ENCODE peak calls at places on chromosomes 6 and 20, in four cellular contexts. M is left lung, S is adrenal gland, K is WTC11. Z is an unnamed sample.

GRCh38 chr20:31568041-31568731 is 36.9 kb upstream of the ID1 start:
- DNase-seq in M (no peak), K (no peak), S (no peak), Z (no peak)

GRCh38 chr6:9502991-9503761 is 911.7 kb downstream of the TFAP2A start:
- DNase-seq in M (no peak), K (no peak), S (no peak), Z (no peak)

GRCh38 chr6:36874443-36875249 is at the start of gene PPIL1:
- DNase-seq in K (peak; percentile 74), M (peak; percentile 88), S (peak; percentile 88), Z (peak; percentile 91)

GRCh38 chr6:54988576-54988975 is 142.0 kb downstream of the FAM83B start:
- DNase-seq in S (no peak), M (no peak), K (no peak), Z (no peak)

GRCh38 chr6:116969211-116969863 is 92.3 kb downstream of the RFX6 start:
- DNase-seq in K (no peak), S (peak; percentile 44), M (no peak), Z (no peak)

GRCh38 chr20:7231303-7231702 is 463.8 kb downstream of the BMP2 start:
- DNase-seq in S (no peak), K (no peak), M (no peak), Z (no peak)

GRCh38 chr6:88370127-88370710 is 204.1 kb upstream of the CNR1 start:
- DNase-seq in M (no peak), K (no peak), S (no peak), Z (no peak)

GRCh38 chr6:1619666-1620503 is 10.2 kb downstream of the FOXC1 start:
- DNase-seq in K (peak; percentile 70), S (no peak), M (peak; percentile 84), Z (peak; percentile 72)

GRCh38 chr6:2259574-2259973 is 14.2 kb upstream of the GMDS start:
- DNase-seq in K (no peak), M (no peak), S (no peak), Z (no peak)

GRCh38 chr20:63055575-63056235 is 48.9 kb upstream of the BHLHE23 start:
- DNase-seq in S (no peak), K (peak; percentile 6), M (peak; percentile 74), Z (peak; percentile 51)

GRCh38 chr6:105259912-105260889 is 80.4 kb upstream of the POPDC3 start:
- DNase-seq in K (no peak), S (no peak), M (no peak), Z (no peak)

GRCh38 chr6:37212268-37212667 is 42.3 kb downstream of the PIM1 start:
- DNase-seq in M (no peak), S (no peak), K (no peak), Z (no peak)

GRCh38 chr6:111484655-111484974 is 1.6 kb upstream of the REV3L start:
- DNase-seq in K (no peak), M (no peak), S (no peak), Z (no peak)

GRCh38 chr6:12336121-12336971 is 46.2 kb downstream of the EDN1 start:
- DNase-seq in S (no peak), M (no peak), K (no peak), Z (no peak)

GRCh38 chr6:455006-455585 is 63.5 kb downstream of the IRF4 start:
- DNase-seq in M (no peak), K (no peak), S (no peak), Z (no peak)

GRCh38 chr20:53887973-53888372 is 182.4 kb downstream of the BCAS1 start:
- DNase-seq in K (no peak), S (no peak), M (no peak), Z (no peak)

GRCh38 chr20:13022401-13023170 is 13.8 kb downstream of the SPTLC3 start:
- DNase-seq in M (no peak), S (no peak), K (no peak), Z (no peak)

GRCh38 chr6:35605600-35605999 is 83.1 kb downstream of the FKBP5 start:
- DNase-seq in M (no peak), S (no peak), K (no peak), Z (no peak)

GRCh38 chr20:32600681-32601237 is 15.6 kb upstream of the NOL4L start:
- DNase-seq in K (no peak), S (no peak), M (no peak), Z (no peak)

GRCh38 chr6:2877057-2877882 is 25.8 kb downstream of the SERPINB9 start:
- DNase-seq in K (no peak), M (no peak), S (peak; percentile 30), Z (no peak)

GRCh38 chr20:52708137-52708536 is 264.0 kb upstream of the TSHZ2 start:
- DNase-seq in K (no peak), M (no peak), S (no peak), Z (no peak)

GRCh38 chr6:106143582-106144139 is 57.5 kb downstream of the PRDM1 start:
- DNase-seq in M (no peak), S (no peak), K (no peak), Z (no peak)

GRCh38 chr20:40771308-40771610 is 82.2 kb upstream of the MAFB start:
- DNase-seq in S (no peak), M (no peak), K (no peak), Z (no peak)

GRCh38 chr6:134421496-134421895 is 103.6 kb upstream of the SGK1 start:
- DNase-seq in M (no peak), K (no peak), S (no peak), Z (no peak)

GRCh38 chr20:8454137-8454712 is 322.2 kb downstream of the PLCB1 start:
- DNase-seq in K (no peak), S (peak; percentile 55), M (no peak), Z (no peak)

GRCh38 chr6:149884215-149884614 is 13.7 kb downstream of the RAET1E start:
- DNase-seq in K (peak; percentile 63), S (peak; percentile 64), M (no peak), Z (peak; percentile 83)

GRCh38 chr6:168640181-168640580 is 199.2 kb downstream of the SMOC2 start:
- DNase-seq in M (no peak), S (no peak), K (no peak), Z (no peak)

GRCh38 chr20:31368301-31368700 is at the start of gene DEFB118:
- DNase-seq in S (no peak), M (no peak), K (no peak), Z (no peak)

GRCh38 chr6:26553264-26553738 is 15.1 kb downstream of the HMGN4 start:
- DNase-seq in S (peak; percentile 67), K (peak; percentile 75), M (no peak), Z (peak; percentile 73)

GRCh38 chr20:35653430-35653734 is 11.3 kb downstream of the CPNE1 start:
- DNase-seq in S (no peak), M (no peak), K (no peak), Z (no peak)

DNA sequence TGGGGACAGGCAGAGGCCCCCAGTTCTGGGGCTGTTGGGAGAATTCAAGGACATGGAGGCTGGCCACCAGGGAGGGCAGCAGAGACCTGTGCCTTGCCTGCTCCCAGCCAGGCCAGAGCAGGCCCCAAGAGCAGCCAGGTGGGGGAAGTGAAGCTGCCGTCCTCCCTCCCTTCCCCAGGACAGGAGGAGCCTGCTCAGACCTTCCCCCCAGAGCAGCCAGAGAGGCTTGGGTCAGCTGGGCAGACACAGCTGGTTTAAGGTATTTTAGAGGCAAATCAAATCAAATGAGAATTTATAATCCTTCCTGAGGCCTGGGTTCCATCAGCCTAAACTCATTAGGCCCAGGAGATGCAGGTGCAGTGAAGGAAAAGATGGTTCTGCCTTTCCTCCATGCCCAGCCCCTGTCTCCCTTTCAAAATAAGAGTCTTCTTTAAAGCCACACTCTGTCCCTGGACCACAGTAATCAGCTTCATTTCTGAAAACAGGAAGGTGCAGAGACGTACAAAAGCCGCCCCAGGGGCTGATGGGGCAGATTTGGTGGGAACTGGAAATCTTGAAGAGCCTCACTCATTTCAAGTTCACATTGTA is 21.7 kb downstream of the BMP7 start:
- DNase-seq in K (peak; percentile 63), M (no peak), S (no peak), Z (no peak)
- TF ChIP-seq CTCF in K (no peak), M (no peak), S (no peak), Z (no peak)

GRCh38 chr20:61597996-61598395 is 345.9 kb downstream of the CDH4 start:
- DNase-seq in K (no peak), S (no peak), M (no peak), Z (no peak)

GRCh38 chr20:61600061-61600460 is 348.0 kb downstream of the CDH4 start:
- DNase-seq in M (no peak), K (no peak), S (no peak), Z (no peak)

GRCh38 chr20:61598586-61598985 is 346.5 kb downstream of the CDH4 start:
- DNase-seq in K (no peak), M (no peak), S (no peak), Z (no peak)

GRCh38 chr20:61601361-61601760 is 349.3 kb downstream of the CDH4 start:
- DNase-seq in S (no peak), M (no peak), K (no peak), Z (no peak)

DNA sequence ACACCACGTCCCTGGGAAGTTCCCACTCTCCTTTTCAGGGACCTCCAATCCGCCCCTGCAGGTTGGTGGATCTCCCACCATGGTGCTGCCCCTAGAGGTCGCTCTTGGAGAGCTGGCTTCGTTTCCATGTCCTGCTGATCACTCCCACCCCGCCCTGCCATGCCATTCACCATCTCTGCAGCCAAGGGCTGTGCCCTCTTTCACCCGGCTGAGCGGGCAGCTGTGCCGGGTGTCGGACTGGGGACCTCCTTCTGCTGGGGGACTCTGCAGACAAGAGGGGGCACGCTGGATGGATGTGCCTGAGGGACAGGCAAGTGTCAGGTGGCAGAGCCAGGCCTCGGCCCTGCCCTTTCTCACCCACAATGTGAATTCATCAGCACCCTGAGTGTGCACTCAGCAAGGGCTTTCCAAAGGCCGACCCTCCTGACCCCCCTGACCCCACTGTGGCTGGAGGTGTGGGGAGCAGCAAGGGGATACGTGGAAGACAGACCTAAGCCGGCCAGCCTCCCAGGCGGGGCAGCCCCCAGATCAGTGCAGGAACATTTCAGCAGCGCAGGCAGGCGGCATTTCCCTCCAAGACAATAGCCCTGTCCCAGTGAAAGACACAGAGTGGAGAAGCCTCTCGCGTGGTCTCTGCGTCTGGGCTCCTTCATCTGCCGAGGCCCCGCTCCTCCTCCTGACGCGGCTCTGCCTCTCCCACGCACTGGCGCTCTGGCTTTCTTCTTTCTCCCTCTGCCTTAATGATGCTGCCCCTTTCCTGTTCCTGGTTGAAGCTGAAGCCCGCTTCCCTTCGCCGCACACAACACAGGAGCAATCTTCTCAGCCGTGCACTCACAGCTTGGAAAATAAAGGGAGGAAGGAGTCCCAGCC is 347.2 kb downstream of the CDH4 start:
- DNase-seq in M (no peak), S (no peak), K (peak; percentile 69), Z (no peak)
- TF ChIP-seq CTCF in M (no peak), S (no peak), K (peak; percentile 58), Z (no peak)

GRCh38 chr6:7401103-7401502 is 11.5 kb downstream of the RIOK1 start:
- DNase-seq in M (no peak), K (no peak), S (no peak), Z (no peak)
- TF ChIP-seq CTCF in M (no peak), K (no peak), S (no peak), Z (no peak)

DNA sequence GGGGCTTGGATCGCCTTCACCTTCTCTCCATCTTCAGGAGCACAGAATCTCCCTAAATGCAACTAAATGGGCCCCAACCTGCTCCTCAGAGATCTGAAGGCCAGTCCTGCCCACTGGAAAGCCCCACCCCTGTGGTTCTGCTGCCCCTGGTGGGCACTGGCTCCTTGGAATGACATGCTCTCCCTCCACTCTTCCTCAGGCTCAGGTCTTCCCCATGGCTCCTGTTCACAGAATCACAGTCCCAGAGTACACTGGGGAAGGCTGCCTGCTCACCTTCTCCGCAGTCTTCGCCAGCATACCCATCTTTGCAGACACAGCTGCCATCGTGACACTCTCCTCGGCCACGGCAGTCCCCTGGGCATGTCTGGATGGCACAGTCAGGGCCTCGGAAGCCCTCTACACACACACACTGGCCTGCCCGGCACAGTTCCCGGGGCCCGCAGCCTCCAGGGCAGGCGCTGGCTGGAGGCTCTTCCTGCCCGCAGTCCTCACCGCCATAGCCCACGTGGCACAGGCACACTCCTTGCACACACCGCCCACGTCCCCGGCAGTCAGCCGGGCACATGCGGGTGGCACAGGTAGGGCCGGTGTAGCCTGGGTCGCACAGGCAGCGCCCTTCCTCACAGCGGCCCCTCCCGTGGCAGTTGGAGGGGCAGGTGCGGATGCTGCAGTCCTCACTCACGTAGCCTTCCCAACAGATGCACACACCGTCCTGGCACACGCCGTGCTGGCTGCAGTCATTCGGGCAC is 13.6 kb downstream of the TNXB start:
- DNase-seq in S (no peak), K (no peak), M (no peak), Z (peak; percentile 57)
- TF ChIP-seq CTCF in S (no peak), K (no peak), M (no peak), Z (no peak)